ENCODE peak calls at places on chromosome 14, in nine cellular contexts. One of them, this sample, is unnamed.

GRCh38 chr14:72332054-72332453 is 399.8 kb downstream of the RGS6 start:
- DNase-seq in stimulated activated naive CD8-positive, alpha-beta T cell treated with anti-CD3 and anti-CD28 coated beads, Interleukin-15, Interleukin-2, amounts not matched to agents 100 U/mL and 50 U/mL, for 24 hours: no peak
- DNase-seq in HTR-8/SVneo: no peak
- DNase-seq in neural progenitor cell: no peak
- DNase-seq in AG10803: no peak
- DNase-seq in GM04503: no peak
- DNase-seq in sciatic nerve: peak
- DNase-seq in DMS153: no peak
- DNase-seq in activated gamma-delta T cell treated with Interleukin-2 at 50 U/mL for 16 hours: no peak
- DNase-seq in this sample: peak

GRCh38 chr14:87014854-87015253 is 978.1 kb downstream of the GALC start:
- DNase-seq in AG10803: no peak
- DNase-seq in neural progenitor cell: no peak
- DNase-seq in HTR-8/SVneo: no peak
- DNase-seq in sciatic nerve: no peak
- DNase-seq in stimulated activated naive CD8-positive, alpha-beta T cell treated with anti-CD3 and anti-CD28 coated beads, Interleukin-15, Interleukin-2, amounts not matched to agents 100 U/mL and 50 U/mL, for 24 hours: no peak
- DNase-seq in DMS153: no peak
- DNase-seq in GM04503: no peak
- DNase-seq in activated gamma-delta T cell treated with Interleukin-2 at 50 U/mL for 16 hours: no peak
- DNase-seq in this sample: no peak

GRCh38 chr14:51202914-51203665 is 37.0 kb upstream of the TMX1 start:
- DNase-seq in HTR-8/SVneo: no peak
- DNase-seq in AG10803: no peak
- DNase-seq in stimulated activated naive CD8-positive, alpha-beta T cell treated with anti-CD3 and anti-CD28 coated beads, Interleukin-15, Interleukin-2, amounts not matched to agents 100 U/mL and 50 U/mL, for 24 hours: peak
- DNase-seq in DMS153: no peak
- DNase-seq in activated gamma-delta T cell treated with Interleukin-2 at 50 U/mL for 16 hours: no peak
- DNase-seq in neural progenitor cell: no peak
- DNase-seq in sciatic nerve: no peak
- DNase-seq in GM04503: no peak
- DNase-seq in this sample: no peak

GRCh38 chr14:36583242-36584166 is 1.1 kb upstream of the NKX2-8 start:
- DNase-seq in AG10803: no peak
- DNase-seq in GM04503: no peak
- DNase-seq in sciatic nerve: no peak
- DNase-seq in neural progenitor cell: peak
- DNase-seq in stimulated activated naive CD8-positive, alpha-beta T cell treated with anti-CD3 and anti-CD28 coated beads, Interleukin-15, Interleukin-2, amounts not matched to agents 100 U/mL and 50 U/mL, for 24 hours: no peak
- DNase-seq in HTR-8/SVneo: no peak
- DNase-seq in DMS153: no peak
- DNase-seq in activated gamma-delta T cell treated with Interleukin-2 at 50 U/mL for 16 hours: no peak
- DNase-seq in this sample: no peak

GRCh38 chr14:90760055-90760444 is 56.2 kb downstream of the TTC7B start:
- DNase-seq in neural progenitor cell: no peak
- DNase-seq in GM04503: no peak
- DNase-seq in activated gamma-delta T cell treated with Interleukin-2 at 50 U/mL for 16 hours: no peak
- DNase-seq in DMS153: no peak
- DNase-seq in stimulated activated naive CD8-positive, alpha-beta T cell treated with anti-CD3 and anti-CD28 coated beads, Interleukin-15, Interleukin-2, amounts not matched to agents 100 U/mL and 50 U/mL, for 24 hours: no peak
- DNase-seq in HTR-8/SVneo: no peak
- DNase-seq in sciatic nerve: no peak
- DNase-seq in AG10803: no peak
- DNase-seq in this sample: no peak

GRCh38 chr14:104148433-104149277 is 10.3 kb downstream of the KIF26A start:
- DNase-seq in HTR-8/SVneo: no peak
- DNase-seq in GM04503: no peak
- DNase-seq in neural progenitor cell: no peak
- DNase-seq in activated gamma-delta T cell treated with Interleukin-2 at 50 U/mL for 16 hours: no peak
- DNase-seq in AG10803: no peak
- DNase-seq in sciatic nerve: no peak
- DNase-seq in DMS153: no peak
- DNase-seq in stimulated activated naive CD8-positive, alpha-beta T cell treated with anti-CD3 and anti-CD28 coated beads, Interleukin-15, Interleukin-2, amounts not matched to agents 100 U/mL and 50 U/mL, for 24 hours: no peak
- DNase-seq in this sample: no peak

GRCh38 chr14:38855513-38855912 is 247.5 kb downstream of the SEC23A start:
- DNase-seq in stimulated activated naive CD8-positive, alpha-beta T cell treated with anti-CD3 and anti-CD28 coated beads, Interleukin-15, Interleukin-2, amounts not matched to agents 100 U/mL and 50 U/mL, for 24 hours: no peak
- DNase-seq in sciatic nerve: no peak
- DNase-seq in activated gamma-delta T cell treated with Interleukin-2 at 50 U/mL for 16 hours: no peak
- DNase-seq in AG10803: no peak
- DNase-seq in neural progenitor cell: no peak
- DNase-seq in DMS153: no peak
- DNase-seq in GM04503: no peak
- DNase-seq in HTR-8/SVneo: no peak
- DNase-seq in this sample: no peak

GRCh38 chr14:92651106-92651792 is 97.2 kb downstream of the LGMN start:
- DNase-seq in activated gamma-delta T cell treated with Interleukin-2 at 50 U/mL for 16 hours: peak
- DNase-seq in neural progenitor cell: no peak
- DNase-seq in sciatic nerve: no peak
- DNase-seq in GM04503: no peak
- DNase-seq in stimulated activated naive CD8-positive, alpha-beta T cell treated with anti-CD3 and anti-CD28 coated beads, Interleukin-15, Interleukin-2, amounts not matched to agents 100 U/mL and 50 U/mL, for 24 hours: peak
- DNase-seq in DMS153: no peak
- DNase-seq in HTR-8/SVneo: no peak
- DNase-seq in AG10803: no peak
- DNase-seq in this sample: no peak

GRCh38 chr14:56752428-56752827 is 57.9 kb downstream of the OTX2 start:
- DNase-seq in activated gamma-delta T cell treated with Interleukin-2 at 50 U/mL for 16 hours: no peak
- DNase-seq in AG10803: no peak
- DNase-seq in stimulated activated naive CD8-positive, alpha-beta T cell treated with anti-CD3 and anti-CD28 coated beads, Interleukin-15, Interleukin-2, amounts not matched to agents 100 U/mL and 50 U/mL, for 24 hours: no peak
- DNase-seq in sciatic nerve: no peak
- DNase-seq in GM04503: no peak
- DNase-seq in neural progenitor cell: no peak
- DNase-seq in DMS153: no peak
- DNase-seq in HTR-8/SVneo: no peak
- DNase-seq in this sample: no peak

GRCh38 chr14:104335176-104335575 is 196.8 kb downstream of the KIF26A start:
- DNase-seq in DMS153: no peak
- DNase-seq in stimulated activated naive CD8-positive, alpha-beta T cell treated with anti-CD3 and anti-CD28 coated beads, Interleukin-15, Interleukin-2, amounts not matched to agents 100 U/mL and 50 U/mL, for 24 hours: no peak
- DNase-seq in activated gamma-delta T cell treated with Interleukin-2 at 50 U/mL for 16 hours: no peak
- DNase-seq in AG10803: no peak
- DNase-seq in GM04503: no peak
- DNase-seq in sciatic nerve: peak
- DNase-seq in HTR-8/SVneo: no peak
- DNase-seq in neural progenitor cell: no peak
- DNase-seq in this sample: no peak

GRCh38 chr14:91286530-91286937 is 42.0 kb upstream of the GPR68 start:
- DNase-seq in activated gamma-delta T cell treated with Interleukin-2 at 50 U/mL for 16 hours: peak
- DNase-seq in sciatic nerve: peak
- DNase-seq in DMS153: peak
- DNase-seq in HTR-8/SVneo: peak
- DNase-seq in neural progenitor cell: peak
- DNase-seq in stimulated activated naive CD8-positive, alpha-beta T cell treated with anti-CD3 and anti-CD28 coated beads, Interleukin-15, Interleukin-2, amounts not matched to agents 100 U/mL and 50 U/mL, for 24 hours: peak
- DNase-seq in GM04503: no peak
- DNase-seq in AG10803: peak
- DNase-seq in this sample: peak

GRCh38 chr14:67162390-67162789 is 26.9 kb upstream of the GARIN2 start:
- DNase-seq in GM04503: no peak
- DNase-seq in DMS153: no peak
- DNase-seq in AG10803: no peak
- DNase-seq in sciatic nerve: no peak
- DNase-seq in stimulated activated naive CD8-positive, alpha-beta T cell treated with anti-CD3 and anti-CD28 coated beads, Interleukin-15, Interleukin-2, amounts not matched to agents 100 U/mL and 50 U/mL, for 24 hours: no peak
- DNase-seq in activated gamma-delta T cell treated with Interleukin-2 at 50 U/mL for 16 hours: no peak
- DNase-seq in HTR-8/SVneo: no peak
- DNase-seq in neural progenitor cell: no peak
- DNase-seq in this sample: no peak

GRCh38 chr14:72850360-72850759 is 43.5 kb downstream of the DPF3 start:
- DNase-seq in neural progenitor cell: no peak
- DNase-seq in GM04503: no peak
- DNase-seq in sciatic nerve: no peak
- DNase-seq in HTR-8/SVneo: no peak
- DNase-seq in DMS153: no peak
- DNase-seq in AG10803: peak
- DNase-seq in activated gamma-delta T cell treated with Interleukin-2 at 50 U/mL for 16 hours: no peak
- DNase-seq in stimulated activated naive CD8-positive, alpha-beta T cell treated with anti-CD3 and anti-CD28 coated beads, Interleukin-15, Interleukin-2, amounts not matched to agents 100 U/mL and 50 U/mL, for 24 hours: no peak
- DNase-seq in this sample: no peak

GRCh38 chr14:89393346-89393745 is 23.7 kb downstream of the FOXN3 start:
- DNase-seq in stimulated activated naive CD8-positive, alpha-beta T cell treated with anti-CD3 and anti-CD28 coated beads, Interleukin-15, Interleukin-2, amounts not matched to agents 100 U/mL and 50 U/mL, for 24 hours: no peak
- DNase-seq in DMS153: no peak
- DNase-seq in activated gamma-delta T cell treated with Interleukin-2 at 50 U/mL for 16 hours: no peak
- DNase-seq in neural progenitor cell: no peak
- DNase-seq in HTR-8/SVneo: no peak
- DNase-seq in GM04503: no peak
- DNase-seq in AG10803: no peak
- DNase-seq in sciatic nerve: peak
- DNase-seq in this sample: no peak

GRCh38 chr14:80390911-80391310 is 179.6 kb upstream of the DIO2 start:
- DNase-seq in AG10803: peak
- DNase-seq in GM04503: peak
- DNase-seq in stimulated activated naive CD8-positive, alpha-beta T cell treated with anti-CD3 and anti-CD28 coated beads, Interleukin-15, Interleukin-2, amounts not matched to agents 100 U/mL and 50 U/mL, for 24 hours: no peak
- DNase-seq in neural progenitor cell: peak
- DNase-seq in DMS153: no peak
- DNase-seq in activated gamma-delta T cell treated with Interleukin-2 at 50 U/mL for 16 hours: no peak
- DNase-seq in HTR-8/SVneo: peak
- DNase-seq in sciatic nerve: no peak
- DNase-seq in this sample: no peak

GRCh38 chr14:68544150-68544892 is 248.5 kb downstream of the ZFP36L1 start:
- DNase-seq in stimulated activated naive CD8-positive, alpha-beta T cell treated with anti-CD3 and anti-CD28 coated beads, Interleukin-15, Interleukin-2, amounts not matched to agents 100 U/mL and 50 U/mL, for 24 hours: peak
- DNase-seq in sciatic nerve: peak
- DNase-seq in neural progenitor cell: no peak
- DNase-seq in activated gamma-delta T cell treated with Interleukin-2 at 50 U/mL for 16 hours: no peak
- DNase-seq in HTR-8/SVneo: peak
- DNase-seq in AG10803: peak
- DNase-seq in DMS153: no peak
- DNase-seq in GM04503: peak
- DNase-seq in this sample: no peak

GRCh38 chr14:77880056-77880455 is 80.1 kb downstream of the ADCK1 start:
- DNase-seq in neural progenitor cell: no peak
- DNase-seq in activated gamma-delta T cell treated with Interleukin-2 at 50 U/mL for 16 hours: no peak
- DNase-seq in HTR-8/SVneo: no peak
- DNase-seq in sciatic nerve: no peak
- DNase-seq in DMS153: no peak
- DNase-seq in stimulated activated naive CD8-positive, alpha-beta T cell treated with anti-CD3 and anti-CD28 coated beads, Interleukin-15, Interleukin-2, amounts not matched to agents 100 U/mL and 50 U/mL, for 24 hours: no peak
- DNase-seq in GM04503: no peak
- DNase-seq in AG10803: no peak
- DNase-seq in this sample: no peak

GRCh38 chr14:72495668-72496067 is 398.2 kb downstream of the DPF3 start:
- DNase-seq in GM04503: no peak
- DNase-seq in DMS153: no peak
- DNase-seq in stimulated activated naive CD8-positive, alpha-beta T cell treated with anti-CD3 and anti-CD28 coated beads, Interleukin-15, Interleukin-2, amounts not matched to agents 100 U/mL and 50 U/mL, for 24 hours: no peak
- DNase-seq in activated gamma-delta T cell treated with Interleukin-2 at 50 U/mL for 16 hours: no peak
- DNase-seq in neural progenitor cell: no peak
- DNase-seq in AG10803: no peak
- DNase-seq in HTR-8/SVneo: no peak
- DNase-seq in sciatic nerve: no peak
- DNase-seq in this sample: no peak

GRCh38 chr14:36582011-36582873 is at the start of gene NKX2-8:
- DNase-seq in sciatic nerve: no peak
- DNase-seq in neural progenitor cell: peak
- DNase-seq in AG10803: no peak
- DNase-seq in stimulated activated naive CD8-positive, alpha-beta T cell treated with anti-CD3 and anti-CD28 coated beads, Interleukin-15, Interleukin-2, amounts not matched to agents 100 U/mL and 50 U/mL, for 24 hours: no peak
- DNase-seq in activated gamma-delta T cell treated with Interleukin-2 at 50 U/mL for 16 hours: no peak
- DNase-seq in GM04503: no peak
- DNase-seq in HTR-8/SVneo: peak
- DNase-seq in DMS153: no peak
- DNase-seq in this sample: no peak

GRCh38 chr14:68015356-68016242 is 196.0 kb downstream of the RAD51B start:
- DNase-seq in AG10803: no peak
- DNase-seq in neural progenitor cell: no peak
- DNase-seq in stimulated activated naive CD8-positive, alpha-beta T cell treated with anti-CD3 and anti-CD28 coated beads, Interleukin-15, Interleukin-2, amounts not matched to agents 100 U/mL and 50 U/mL, for 24 hours: no peak
- DNase-seq in DMS153: no peak
- DNase-seq in activated gamma-delta T cell treated with Interleukin-2 at 50 U/mL for 16 hours: no peak
- DNase-seq in GM04503: no peak
- DNase-seq in HTR-8/SVneo: no peak
- DNase-seq in sciatic nerve: no peak
- DNase-seq in this sample: no peak

GRCh38 chr14:52447236-52447635 is 105.1 kb downstream of the TXNDC16 start:
- DNase-seq in neural progenitor cell: no peak
- DNase-seq in AG10803: no peak
- DNase-seq in HTR-8/SVneo: no peak
- DNase-seq in DMS153: no peak
- DNase-seq in stimulated activated naive CD8-positive, alpha-beta T cell treated with anti-CD3 and anti-CD28 coated beads, Interleukin-15, Interleukin-2, amounts not matched to agents 100 U/mL and 50 U/mL, for 24 hours: no peak
- DNase-seq in GM04503: no peak
- DNase-seq in sciatic nerve: no peak
- DNase-seq in activated gamma-delta T cell treated with Interleukin-2 at 50 U/mL for 16 hours: no peak
- DNase-seq in this sample: no peak

GRCh38 chr14:79680087-79680486 is 531.2 kb downstream of the DIO2 start:
- DNase-seq in sciatic nerve: no peak
- DNase-seq in stimulated activated naive CD8-positive, alpha-beta T cell treated with anti-CD3 and anti-CD28 coated beads, Interleukin-15, Interleukin-2, amounts not matched to agents 100 U/mL and 50 U/mL, for 24 hours: no peak
- DNase-seq in GM04503: no peak
- DNase-seq in neural progenitor cell: no peak
- DNase-seq in activated gamma-delta T cell treated with Interleukin-2 at 50 U/mL for 16 hours: no peak
- DNase-seq in AG10803: no peak
- DNase-seq in DMS153: no peak
- DNase-seq in HTR-8/SVneo: no peak
- DNase-seq in this sample: no peak

GRCh38 chr14:90453401-90453951 is 56.6 kb downstream of the CALM1 start:
- DNase-seq in HTR-8/SVneo: no peak
- DNase-seq in activated gamma-delta T cell treated with Interleukin-2 at 50 U/mL for 16 hours: no peak
- DNase-seq in neural progenitor cell: no peak
- DNase-seq in GM04503: no peak
- DNase-seq in DMS153: peak
- DNase-seq in sciatic nerve: no peak
- DNase-seq in AG10803: no peak
- DNase-seq in stimulated activated naive CD8-positive, alpha-beta T cell treated with anti-CD3 and anti-CD28 coated beads, Interleukin-15, Interleukin-2, amounts not matched to agents 100 U/mL and 50 U/mL, for 24 hours: no peak
- DNase-seq in this sample: no peak

GRCh38 chr14:95931384-95931783 is 54.8 kb downstream of the TUNAR start:
- DNase-seq in stimulated activated naive CD8-positive, alpha-beta T cell treated with anti-CD3 and anti-CD28 coated beads, Interleukin-15, Interleukin-2, amounts not matched to agents 100 U/mL and 50 U/mL, for 24 hours: no peak
- DNase-seq in HTR-8/SVneo: no peak
- DNase-seq in neural progenitor cell: no peak
- DNase-seq in GM04503: no peak
- DNase-seq in AG10803: no peak
- DNase-seq in activated gamma-delta T cell treated with Interleukin-2 at 50 U/mL for 16 hours: no peak
- DNase-seq in DMS153: no peak
- DNase-seq in sciatic nerve: no peak
- DNase-seq in this sample: no peak

GRCh38 chr14:31230559-31230958 is 23.0 kb upstream of the HECTD1 start:
- DNase-seq in neural progenitor cell: no peak
- DNase-seq in AG10803: no peak
- DNase-seq in GM04503: no peak
- DNase-seq in DMS153: no peak
- DNase-seq in sciatic nerve: no peak
- DNase-seq in HTR-8/SVneo: no peak
- DNase-seq in stimulated activated naive CD8-positive, alpha-beta T cell treated with anti-CD3 and anti-CD28 coated beads, Interleukin-15, Interleukin-2, amounts not matched to agents 100 U/mL and 50 U/mL, for 24 hours: no peak
- DNase-seq in activated gamma-delta T cell treated with Interleukin-2 at 50 U/mL for 16 hours: no peak
- DNase-seq in this sample: no peak

GRCh38 chr14:54529811-54530210 is 20.1 kb downstream of the CGRRF1 start:
- DNase-seq in activated gamma-delta T cell treated with Interleukin-2 at 50 U/mL for 16 hours: no peak
- DNase-seq in DMS153: no peak
- DNase-seq in HTR-8/SVneo: no peak
- DNase-seq in sciatic nerve: no peak
- DNase-seq in GM04503: no peak
- DNase-seq in neural progenitor cell: no peak
- DNase-seq in AG10803: peak
- DNase-seq in stimulated activated naive CD8-positive, alpha-beta T cell treated with anti-CD3 and anti-CD28 coated beads, Interleukin-15, Interleukin-2, amounts not matched to agents 100 U/mL and 50 U/mL, for 24 hours: no peak
- DNase-seq in this sample: no peak

GRCh38 chr14:44149597-44149996 is 357.5 kb downstream of the FSCB start:
- DNase-seq in stimulated activated naive CD8-positive, alpha-beta T cell treated with anti-CD3 and anti-CD28 coated beads, Interleukin-15, Interleukin-2, amounts not matched to agents 100 U/mL and 50 U/mL, for 24 hours: no peak
- DNase-seq in AG10803: no peak
- DNase-seq in activated gamma-delta T cell treated with Interleukin-2 at 50 U/mL for 16 hours: no peak
- DNase-seq in DMS153: no peak
- DNase-seq in neural progenitor cell: peak
- DNase-seq in sciatic nerve: no peak
- DNase-seq in HTR-8/SVneo: peak
- DNase-seq in GM04503: no peak
- DNase-seq in this sample: no peak

This sample was measured in occipital lobe.